ENCODE peak calls at places on chromosomes 1 and 21, in six cellular contexts. V, O, R, K, J and C are unnamed samples.

GRCh38 chr1:46557403-46557802 is 6.0 kb upstream of the KNCN start:
- DNase-seq in V (no peak), O (no peak), R (no peak), K (no peak), J (no peak), C (no peak)

GRCh38 chr1:56385314-56385713 is 194.0 kb downstream of the PLPP3 start:
- DNase-seq in V (no peak), O (no peak), R (no peak), K (no peak), J (no peak), C (no peak)

GRCh38 chr1:9728451-9729295 is 77.1 kb downstream of the PIK3CD start:
- DNase-seq in V (no peak), O (no peak), R (no peak), K (no peak), J (no peak), C (no peak)

GRCh38 chr1:10692401-10693021 is 103.9 kb downstream of the CASZ1 start:
- DNase-seq in V (no peak), O (no peak), R (no peak), K (no peak), J (no peak), C (peak; percentile 47)

GRCh38 chr21:34935452-34935851 is 113.7 kb downstream of the RUNX1 start:
- DNase-seq in V (no peak), O (no peak), R (peak; percentile 28), K (no peak), J (no peak), C (no peak)

GRCh38 chr1:39672551-39672947 is 642 bp upstream of the NT5C1A start:
- DNase-seq in V (no peak), O (peak; percentile 68), R (peak; percentile 19), K (no peak), J (peak; percentile 81), C (no peak)

GRCh38 chr1:121522061-121522759 is 337.4 kb downstream of the SRGAP2C start:
- DNase-seq in V (no peak), O (no peak), R (no peak), K (no peak), J (no peak), C (no peak)

GRCh38 chr1:39688706-39689105 is 2.5 kb downstream of the HPCAL4 start:
- DNase-seq in V (no peak), O (no peak), R (no peak), K (no peak), J (no peak), C (no peak)

GRCh38 chr1:109277434-109278204 is 5.3 kb downstream of the PSRC1 start:
- DNase-seq in V (peak; percentile 64), O (peak; percentile 90), R (peak; percentile 73), K (peak; percentile 64), J (peak; percentile 94), C (peak; percentile 90)

GRCh38 chr1:66283583-66284041 is 250.3 kb upstream of the SGIP1 start:
- DNase-seq in V (no peak), O (no peak), R (no peak), K (peak; percentile 67), J (no peak), C (no peak)

GRCh38 chr1:187839873-187840272 is 1011.1 kb downstream of the PLA2G4A start:
- DNase-seq in V (no peak), O (no peak), R (no peak), K (no peak), J (no peak), C (no peak)

GRCh38 chr21:43731891-43732711 is 13.2 kb downstream of the PDXK start:
- DNase-seq in V (no peak), O (no peak), R (no peak), K (no peak), J (no peak), C (no peak)

GRCh38 chr1:45306319-45306718 is 20.4 kb upstream of the HPDL start:
- DNase-seq in V (no peak), O (no peak), R (no peak), K (peak; percentile 60), J (peak; percentile 44), C (no peak)

GRCh38 chr1:1927751-1928150 is 8.7 kb upstream of the TMEM52 start:
- DNase-seq in V (no peak), O (no peak), R (no peak), K (no peak), J (no peak), C (no peak)

GRCh38 chr1:38418195-38419030 is 371.8 kb upstream of the POU3F1 start:
- DNase-seq in V (peak; percentile 61), O (no peak), R (no peak), K (no peak), J (no peak), C (no peak)

GRCh38 chr1:38424677-38425076 is 378.1 kb upstream of the POU3F1 start:
- DNase-seq in V (no peak), O (no peak), R (no peak), K (no peak), J (no peak), C (peak; percentile 64)

DNA sequence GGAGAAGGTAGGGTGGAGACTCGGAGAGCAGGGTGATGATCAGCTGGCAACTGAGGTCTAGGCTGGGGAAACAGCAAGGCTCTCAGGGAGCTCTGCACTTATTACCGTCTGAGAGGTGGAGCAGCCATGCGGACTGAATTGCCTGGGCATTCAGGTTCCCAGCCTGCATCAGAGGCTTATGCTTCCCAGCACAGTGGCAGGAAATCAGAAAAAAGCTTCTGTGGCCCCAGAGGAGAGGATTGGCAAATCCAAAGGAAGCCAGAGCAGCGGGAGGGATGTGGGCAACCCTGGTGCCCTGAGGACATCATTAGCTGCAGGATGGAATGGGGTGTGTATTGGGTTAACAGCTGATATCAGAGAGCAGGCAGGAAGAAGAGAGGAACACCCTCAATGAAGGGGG is 374.1 kb upstream of the POU3F1 start:
- DNase-seq in V (no peak), O (no peak), R (no peak), K (no peak), J (no peak), C (peak; percentile 57)
- H3K9ac ChIP-seq in V (no peak overlapping the region), O (no peak overlapping the region), R (no peak overlapping the region), K (no peak overlapping the region), J (no peak overlapping the region), C (no peak overlapping the region)

GRCh38 chr1:154324669-154325582 is at the start of gene ATP8B2:
- DNase-seq in V (peak; percentile 82), O (peak; percentile 90), R (peak; percentile 81), K (peak; percentile 65), J (peak; percentile 93), C (peak; percentile 91)
- H3K18ac ChIP-seq in V (peak within 1 kb of the TSS; percentile 98), O (peak within 1 kb of the TSS; percentile 41), R (peak within 1 kb of the TSS; percentile 73), K (peak within 1 kb of the TSS; percentile 66), J (peak within 1 kb of the TSS; percentile 62), C (peak within 1 kb of the TSS; percentile 55)

GRCh38 chr1:32178380-32179192 is 889 bp upstream of the TXLNA start:
- DNase-seq in V (no peak), O (no peak), R (peak; percentile 36), K (no peak), J (no peak), C (no peak)
- H3K9ac ChIP-seq in V (no peak overlapping the region), O (no peak overlapping the region), R (peak overlapping the region; percentile 100), K (peak overlapping the region; percentile 74), J (no peak overlapping the region), C (peak overlapping the region; percentile 89)

GRCh38 chr1:41898191-41898713 is 20.5 kb downstream of the HIVEP3 start:
- DNase-seq in V (no peak), O (no peak), R (peak; percentile 85), K (peak; percentile 62), J (no peak), C (peak; percentile 51)
- H3K18ac ChIP-seq in V (no peak overlapping the region), O (no peak overlapping the region), R (peak overlapping the region; percentile 11), K (no peak overlapping the region), J (no peak overlapping the region), C (no peak overlapping the region)

GRCh38 chr1:115337276-115337632 is 795 bp downstream of the NGF start:
- DNase-seq in V (peak; percentile 12), O (no peak), R (no peak), K (no peak), J (no peak), C (peak; percentile 48)

GRCh38 chr1:115336741-115337140 is 1.3 kb downstream of the NGF start:
- DNase-seq in V (no peak), O (no peak), R (no peak), K (no peak), J (no peak), C (no peak)

GRCh38 chr1:115338457-115338820 is 390 bp upstream of the NGF start:
- DNase-seq in V (no peak), O (peak; percentile 77), R (no peak), K (no peak), J (no peak), C (no peak)

GRCh38 chr1:115340879-115341278 is 2.8 kb upstream of the NGF start:
- DNase-seq in V (no peak), O (no peak), R (no peak), K (no peak), J (no peak), C (no peak)

GRCh38 chr1:115337633-115338456 is at the start of gene NGF:
- DNase-seq in V (peak; percentile 70), O (peak; percentile 80), R (peak; percentile 46), K (peak; percentile 78), J (peak; percentile 82), C (peak; percentile 89)
- H3K9ac ChIP-seq in V (peak within 1 kb of the TSS; percentile 84), O (peak within 1 kb of the TSS; percentile 33), R (peak within 1 kb of the TSS; percentile 85), K (peak within 1 kb of the TSS; percentile 81), J (no peak within 1 kb of the TSS), C (peak within 1 kb of the TSS; percentile 72)

GRCh38 chr1:89524369-89525168 is at the start of gene LRRC8B:
- DNase-seq in V (peak; percentile 86), O (peak; percentile 91), R (peak; percentile 88), K (peak; percentile 71), J (peak; percentile 91), C (peak; percentile 91)
- H3K18ac ChIP-seq in V (peak within 1 kb of the TSS; percentile 99), O (peak within 1 kb of the TSS; percentile 98), R (peak within 1 kb of the TSS; percentile 73), K (no peak within 1 kb of the TSS), J (peak within 1 kb of the TSS; percentile 85), C (peak within 1 kb of the TSS; percentile 60)